ENCODE peak calls at places on chromosome 21, in four cellular contexts. S, B, U and H are unnamed samples.

GRCh38 chr21:39956586-39956985 is 89.3 kb downstream of the PCP4 start:
- DNase-seq in S (no peak), B (no peak), U (no peak), H (no peak)

GRCh38 chr21:29258626-29259335 is 39.9 kb upstream of the BACH1 start:
- DNase-seq in S (no peak), B (no peak), U (no peak), H (no peak)

GRCh38 chr21:45830221-45830640 is 151.3 kb upstream of the COL6A1 start:
- DNase-seq in S (no peak), B (no peak), U (no peak), H (no peak)

GRCh38 chr21:43369124-43369523 is 57.8 kb downstream of the SIK1 start:
- DNase-seq in S (no peak), B (no peak), U (no peak), H (peak; percentile 64)

GRCh38 chr21:23534833-23535232 is 2072.4 kb downstream of the MRPL39 start:
- DNase-seq in S (peak; percentile 82), B (no peak), U (no peak), H (no peak)

GRCh38 chr21:34215911-34216310 is 142.5 kb downstream of the MRPS6 start:
- DNase-seq in S (no peak), B (no peak), U (no peak), H (no peak)

GRCh38 chr21:39221282-39221996 is 38.2 kb upstream of the PSMG1 start:
- DNase-seq in S (no peak), B (no peak), U (no peak), H (no peak)

GRCh38 chr21:38170283-38170682 is 86.5 kb upstream of the KCNJ15 start:
- DNase-seq in S (peak; percentile 27), B (peak; percentile 14), U (no peak), H (no peak)

GRCh38 chr21:44283953-44284352 is 1.7 kb upstream of the AIRE start:
- DNase-seq in S (no peak), B (no peak), U (no peak), H (no peak)

GRCh38 chr21:43591468-43592050 is 67.7 kb downstream of the HSF2BP start:
- DNase-seq in S (no peak), B (no peak), U (no peak), H (no peak)

GRCh38 chr21:22120616-22121266 is 1122.5 kb downstream of the NCAM2 start:
- DNase-seq in S (no peak), B (no peak), U (no peak), H (no peak)

GRCh38 chr21:18840239-18840638 is 436.7 kb upstream of the TMPRSS15 start:
- DNase-seq in S (peak; percentile 2), B (no peak), U (no peak), H (no peak)

GRCh38 chr21:17495680-17496079 is 17.2 kb upstream of the CXADR start:
- DNase-seq in S (peak; percentile 60), B (no peak), U (no peak), H (no peak)

GRCh38 chr21:17370263-17370662 is 142.6 kb upstream of the CXADR start:
- DNase-seq in S (no peak), B (no peak), U (no peak), H (no peak)

GRCh38 chr21:32524010-32524719 is 61.2 kb downstream of the TCP10L start:
- DNase-seq in S (no peak), B (no peak), U (no peak), H (no peak)

GRCh38 chr21:45543371-45543709 is 1.1 kb upstream of the SLC19A1 start:
- DNase-seq in S (no peak), B (no peak), U (peak; percentile 15), H (no peak)

GRCh38 chr21:29433366-29434059 is 134.8 kb downstream of the BACH1 start:
- DNase-seq in S (no peak), B (no peak), U (no peak), H (no peak)

GRCh38 chr21:34024382-34024693 is 49.0 kb upstream of the MRPS6 start:
- DNase-seq in S (no peak), B (no peak), U (no peak), H (no peak)